ENCODE peak calls at places on chromosomes 5 and 9, in ten cellular contexts. S, K, N, B, I, T, V, C, X and M are unnamed samples.

GRCh38 chr9:69376651-69377050 is 51.6 kb downstream of the ENTREP1 start:
- DNase-seq in S (peak; percentile 54), K (peak; percentile 82), N (no peak), B (peak; percentile 90), I (no peak), T (no peak), V (peak; percentile 95), C (peak; percentile 76), X (no peak), M (peak; percentile 80)

GRCh38 chr5:66239034-66239433 is 94.9 kb downstream of the SREK1 start:
- DNase-seq in S (no peak), K (peak; percentile 13), N (no peak), B (no peak), I (no peak), T (no peak), V (peak; percentile 27), C (peak; percentile 48), X (no peak), M (no peak)

GRCh38 chr9:4507306-4507705 is 17.0 kb downstream of the SLC1A1 start:
- DNase-seq in S (no peak), K (peak; percentile 58), N (no peak), B (no peak), I (no peak), T (no peak), V (peak; percentile 35), C (no peak), X (no peak), M (no peak)

GRCh38 chr9:34664281-34665108 is 2.0 kb upstream of the CCL27 start:
- DNase-seq in S (peak; percentile 81), K (peak; percentile 80), N (peak; percentile 90), B (peak; percentile 39), I (peak; percentile 58), T (peak; percentile 59), V (peak; percentile 80), C (peak; percentile 96), X (peak; percentile 91), M (peak; percentile 37)

GRCh38 chr9:125435776-125436612 is 174.4 kb downstream of the GAPVD1 start:
- DNase-seq in S (no peak), K (no peak), N (no peak), B (no peak), I (no peak), T (no peak), V (no peak), C (no peak), X (no peak), M (no peak)

GRCh38 chr9:108088916-108089315 is 599.3 kb upstream of the KLF4 start:
- DNase-seq in S (no peak), K (no peak), N (no peak), B (no peak), I (no peak), T (no peak), V (no peak), C (peak; percentile 27), X (no peak), M (no peak)

GRCh38 chr5:174315471-174315870 is 270.0 kb downstream of the NSG2 start:
- DNase-seq in S (no peak), K (no peak), N (peak; percentile 30), B (no peak), I (no peak), T (no peak), V (no peak), C (no peak), X (no peak), M (no peak)

GRCh38 chr5:119049824-119050449 is 20.9 kb upstream of the DMXL1 start:
- DNase-seq in S (no peak), K (peak; percentile 85), N (no peak), B (no peak), I (no peak), T (no peak), V (peak; percentile 84), C (peak; percentile 42), X (no peak), M (peak; percentile 62)

GRCh38 chr5:643351-643801 is 31.2 kb downstream of the CEP72 start:
- DNase-seq in S (no peak), K (no peak), N (no peak), B (no peak), I (no peak), T (no peak), V (no peak), C (no peak), X (no peak), M (no peak)

GRCh38 chr5:126723643-126724042 is 53.3 kb upstream of the LMNB1 start:
- DNase-seq in S (no peak), K (peak; percentile 29), N (no peak), B (no peak), I (no peak), T (no peak), V (peak; percentile 48), C (peak; percentile 17), X (no peak), M (no peak)

GRCh38 chr9:4301971-4302427 is 2.1 kb upstream of the GLIS3 start:
- DNase-seq in S (peak; percentile 74), K (peak; percentile 96), N (no peak), B (peak; percentile 78), I (no peak), T (no peak), V (peak; percentile 99), C (peak; percentile 25), X (peak; percentile 24), M (peak; percentile 83)

GRCh38 chr5:171315925-171316257 is 6.8 kb downstream of the TLX3 start:
- DNase-seq in S (no peak), K (no peak), N (no peak), B (no peak), I (no peak), T (no peak), V (no peak), C (no peak), X (no peak), M (no peak)

GRCh38 chr5:171317225-171317624 is 8.2 kb downstream of the TLX3 start:
- DNase-seq in S (no peak), K (no peak), N (no peak), B (no peak), I (no peak), T (no peak), V (no peak), C (no peak), X (no peak), M (no peak)

GRCh38 chr5:171316258-171317121 is 7.4 kb downstream of the TLX3 start:
- DNase-seq in S (no peak), K (no peak), N (no peak), B (no peak), I (no peak), T (no peak), V (no peak), C (peak; percentile 51), X (no peak), M (no peak)

GRCh38 chr5:171314728-171315385 is 5.8 kb downstream of the TLX3 start:
- DNase-seq in S (no peak), K (no peak), N (no peak), B (no peak), I (no peak), T (no peak), V (no peak), C (no peak), X (no peak), M (no peak)

GRCh38 chr5:171315386-171315891 is 6.4 kb downstream of the TLX3 start:
- DNase-seq in S (no peak), K (no peak), N (no peak), B (no peak), I (no peak), T (no peak), V (no peak), C (no peak), X (no peak), M (no peak)
- H3K4me3 ChIP-seq in S (peak overlapping the region; percentile 11), K (no peak overlapping the region), N (no peak overlapping the region), B (no peak overlapping the region), I (no peak overlapping the region), T (no peak overlapping the region), V (peak overlapping the region; percentile 9), C (no peak overlapping the region), X (no peak overlapping the region), M (no peak overlapping the region)

GRCh38 chr5:55234171-55234700 is 828 bp upstream of the CCNO start:
- DNase-seq in S (no peak), K (peak; percentile 48), N (peak; percentile 69), B (peak; percentile 4), I (no peak), T (no peak), V (peak; percentile 37), C (peak; percentile 51), X (peak; percentile 78), M (no peak)
- H3K4me3 ChIP-seq in S (peak overlapping the region; percentile 39), K (peak overlapping the region; percentile 52), N (peak overlapping the region; percentile 61), B (peak overlapping the region; percentile 47), I (peak overlapping the region; percentile 59), T (peak overlapping the region; percentile 55), V (peak overlapping the region; percentile 51), C (peak overlapping the region; percentile 31), X (peak overlapping the region; percentile 59), M (peak overlapping the region; percentile 53)

GRCh38 chr5:134465856-134466240 is 54.2 kb upstream of the CDKN2AIPNL start:
- DNase-seq in S (peak; percentile 95), K (peak; percentile 94), N (peak; percentile 94), B (peak; percentile 68), I (peak; percentile 19), T (peak; percentile 46), V (peak; percentile 93), C (peak; percentile 94), X (peak; percentile 93), M (peak; percentile 35)

GRCh38 chr5:134463176-134463720 is 51.6 kb upstream of the CDKN2AIPNL start:
- DNase-seq in S (no peak), K (no peak), N (no peak), B (no peak), I (no peak), T (no peak), V (no peak), C (no peak), X (no peak), M (no peak)

GRCh38 chr5:134463991-134464760 is 52.5 kb upstream of the CDKN2AIPNL start:
- DNase-seq in S (no peak), K (peak; percentile 34), N (no peak), B (no peak), I (no peak), T (no peak), V (peak; percentile 47), C (no peak), X (no peak), M (no peak)

GRCh38 chr5:134466241-134467069 is 54.8 kb upstream of the CDKN2AIPNL start:
- DNase-seq in S (peak; percentile 100), K (peak; percentile 97), N (peak; percentile 99), B (no peak), I (peak; percentile 61), T (peak; percentile 31), V (peak; percentile 98), C (peak; percentile 97), X (peak; percentile 97), M (no peak)

GRCh38 chr5:134464988-134465855 is 53.5 kb upstream of the CDKN2AIPNL start:
- DNase-seq in S (peak; percentile 62), K (no peak), N (peak; percentile 66), B (no peak), I (no peak), T (no peak), V (no peak), C (no peak), X (peak; percentile 32), M (no peak)
- H3K4me3 ChIP-seq in S (no peak overlapping the region), K (no peak overlapping the region), N (peak overlapping the region; percentile 58), B (no peak overlapping the region), I (peak overlapping the region; percentile 71), T (peak overlapping the region; percentile 67), V (no peak overlapping the region), C (no peak overlapping the region), X (peak overlapping the region; percentile 42), M (no peak overlapping the region)

DNA sequence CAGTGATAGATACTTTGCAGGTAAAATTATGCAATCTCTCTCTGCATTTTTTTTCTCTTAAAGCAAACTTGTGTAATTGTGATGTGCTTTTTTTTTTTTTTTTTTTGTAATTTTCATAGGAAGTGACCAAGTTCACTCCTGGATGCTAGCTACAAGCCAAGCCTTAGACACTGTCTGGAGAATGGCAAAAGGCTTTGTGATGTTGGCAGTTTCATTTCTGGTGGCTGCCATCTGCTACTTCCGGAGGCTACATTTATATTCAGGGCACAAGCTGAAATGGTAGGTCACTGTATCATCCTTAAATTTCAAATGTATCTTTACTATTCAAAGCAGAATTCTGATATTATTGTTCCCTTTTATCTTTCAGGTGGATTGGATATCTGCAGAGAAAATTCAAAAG is 19.3 kb downstream of the OTULINL start:
- DNase-seq in S (no peak), K (no peak), N (no peak), B (no peak), I (no peak), T (no peak), V (no peak), C (no peak), X (no peak), M (no peak)
- H3K4me3 ChIP-seq in S (no peak overlapping the region), K (no peak overlapping the region), N (no peak overlapping the region), B (no peak overlapping the region), I (no peak overlapping the region), T (no peak overlapping the region), V (no peak overlapping the region), C (no peak overlapping the region), X (no peak overlapping the region), M (no peak overlapping the region)